ENCODE peak calls at places on chromosomes 11 and 22, in ten cellular contexts. B is HuH-7.5; X is colonic mucosa; K is ACHN; W is naive thymus-derived CD8-positive, alpha-beta T cell; Q is HFFc6; L is neural crest cell; F is T-cell; G is non-pigmented ciliary epithelial cell; J is mucosa of gallbladder. D is an unnamed sample.

GRCh38 chr11:1261241-1262071 is 38.6 kb downstream of the MUC5B start:
- DNase-seq in W (no peak), B (no peak), Q (no peak), K (no peak), L (no peak), F (no peak), G (no peak), X (no peak), J (no peak), D (no peak)

GRCh38 chr22:39090426-39091064 is 6.5 kb upstream of the APOBEC3H start:
- DNase-seq in Q (no peak), J (peak), K (no peak), F (peak), B (no peak), W (peak), X (no peak), G (no peak), L (no peak), D (no peak)

GRCh38 chr11:128179512-128179911 is 407.8 kb downstream of the ETS1 start:
- DNase-seq in G (no peak), L (no peak), X (no peak), Q (no peak), F (no peak), B (no peak), K (no peak), W (no peak), J (no peak), D (no peak)

GRCh38 chr22:26393929-26394328 is 35.1 kb upstream of the ASPHD2 start:
- DNase-seq in K (no peak), Q (no peak), L (no peak), J (no peak), X (no peak), G (no peak), F (no peak), B (no peak), W (no peak), D (no peak)

GRCh38 chr11:125036933-125037332 is 26.2 kb upstream of the SLC37A2 start:
- DNase-seq in L (no peak), J (no peak), K (peak), B (no peak), Q (peak), G (peak), W (no peak), F (no peak), X (no peak), D (no peak)

GRCh38 chr22:29031236-29031982 is 30.2 kb downstream of the C22orf31 start:
- DNase-seq in W (no peak), X (peak), J (peak), Q (peak), K (peak), L (no peak), B (peak), F (no peak), G (peak), D (no peak)

GRCh38 chr11:76208829-76209670 is 2.7 kb upstream of the WNT11 start:
- DNase-seq in F (peak), K (peak), Q (no peak), L (peak), B (peak), X (peak), W (peak), J (peak), G (no peak), D (peak)

GRCh38 chr22:45975266-45976161 is 1.4 kb downstream of the WNT7B start:
- DNase-seq in F (no peak), X (no peak), K (no peak), L (no peak), G (no peak), B (no peak), Q (no peak), W (no peak), J (peak), D (no peak)

GRCh38 chr11:35165416-35166368 is 26.7 kb downstream of the CD44 start:
- DNase-seq in F (peak), K (peak), Q (peak), G (no peak), X (peak), J (peak), L (no peak), W (peak), B (no peak), D (no peak)

GRCh38 chr11:47373876-47374820 is 4.2 kb downstream of the SPI1 start:
- DNase-seq in F (peak), J (peak), W (peak), K (peak), B (peak), Q (peak), G (no peak), X (peak), L (peak), D (peak)

GRCh38 chr11:67270256-67271211 is 4.3 kb downstream of the GRK2 start:
- DNase-seq in F (no peak), W (no peak), B (peak), Q (no peak), K (no peak), L (no peak), J (no peak), G (no peak), X (peak), D (no peak)

GRCh38 chr11:126026579-126026978 is 36.1 kb downstream of the CDON start:
- DNase-seq in W (no peak), F (no peak), G (no peak), X (no peak), Q (no peak), J (no peak), B (no peak), L (no peak), K (no peak), D (no peak)

GRCh38 chr11:65488273-65489058 is 10.4 kb upstream of the MALAT1 start:
- DNase-seq in K (peak), G (no peak), J (no peak), L (no peak), X (peak), F (no peak), Q (peak), W (no peak), B (no peak), D (peak)